ENCODE peak calls at places on chromosome 12, in five cellular contexts. B is epithelial cell of proximal tubule, L is choroid plexus epithelial cell, J is neuronal stem cell, U is M059J. W is an unnamed sample.

GRCh38 chr12:53223006-53223305 is 9.1 kb downstream of the RARG start:
- DNase-seq in B (no peak), L (no peak), J (no peak), U (no peak), W (no peak)

GRCh38 chr12:913919-914718 is 35.4 kb downstream of the RAD52 start:
- DNase-seq in B (peak), L (peak), J (no peak), U (peak), W (peak)

GRCh38 chr12:92432724-92433281 is 270.0 kb upstream of the PLEKHG7 start:
- DNase-seq in B (no peak), L (no peak), J (no peak), U (no peak), W (no peak)

GRCh38 chr12:107320929-107321618 is 227.7 kb upstream of the CRY1 start:
- DNase-seq in B (no peak), L (peak), J (no peak), U (peak), W (no peak)

GRCh38 chr12:68561830-68562229 is 48.9 kb upstream of the RAP1B start:
- DNase-seq in B (no peak), L (no peak), J (no peak), U (no peak), W (no peak)

GRCh38 chr12:126936181-126936851 is 1330.7 kb upstream of the TMEM132C start:
- DNase-seq in B (no peak), L (no peak), J (no peak), U (peak), W (no peak)

GRCh38 chr12:5614206-5614605 is 182.3 kb downstream of the NTF3 start:
- DNase-seq in B (no peak), L (no peak), J (no peak), U (peak), W (no peak)

GRCh38 chr12:68224613-68225285 is 861 bp downstream of the IL26 start:
- DNase-seq in B (no peak), L (peak), J (no peak), U (peak), W (no peak)

GRCh38 chr12:101823891-101824290 is 6.9 kb downstream of the GNPTAB start:
- DNase-seq in B (no peak), L (peak), J (peak), U (peak), W (no peak)

GRCh38 chr12:116222358-116222757 is 55.1 kb downstream of the MED13L start:
- DNase-seq in B (no peak), L (peak), J (no peak), U (peak), W (peak)

GRCh38 chr12:66861157-66861750 is 182.4 kb upstream of the GRIP1 start:
- DNase-seq in B (no peak), L (peak), J (peak), U (peak), W (peak)

GRCh38 chr12:53251477-53252348 is 16.4 kb upstream of the ESPL1 start:
- DNase-seq in B (peak), L (peak), J (peak), U (peak), W (peak)